ENCODE peak calls at places on chromosomes 16 and 17, in seven cellular contexts. N is cardiac muscle cell, G is AG09319, D is foreskin fibroblast, K is Calu3, R is body of pancreas, C is ascending aorta. Y is an unnamed sample.

GRCh38 chr17:63837480-63837879 is 5.0 kb downstream of the SMARCD2 start:
- DNase-seq in G (no peak), D (no peak), K (no peak), C (no peak), N (no peak), R (no peak), Y (no peak)

GRCh38 chr17:74866198-74866835 is 6.5 kb downstream of the FDXR start:
- DNase-seq in G (no peak), D (no peak), R (no peak), C (no peak), K (no peak), N (no peak), Y (no peak)

GRCh38 chr16:73172621-73173312 is 124.8 kb upstream of the ZFHX3 start:
- DNase-seq in D (peak), C (no peak), N (peak), G (peak), K (peak), R (peak), Y (peak)

GRCh38 chr16:180101-180920 is at the start of gene HBQ1:
- DNase-seq in D (no peak), G (no peak), K (no peak), R (no peak), C (no peak), N (peak), Y (no peak)

GRCh38 chr17:55783684-55784245 is 32.9 kb downstream of the PCTP start:
- DNase-seq in K (no peak), G (peak), N (no peak), C (no peak), D (peak), R (peak), Y (peak)

GRCh38 chr17:76166168-76166567 is 25.1 kb upstream of the FOXJ1 start:
- DNase-seq in R (no peak), C (no peak), K (no peak), G (no peak), D (peak), N (no peak), Y (peak)

GRCh38 chr16:4917117-4917516 is 19.8 kb downstream of the PPL start:
- DNase-seq in D (peak), C (no peak), K (no peak), N (no peak), R (no peak), G (peak), Y (no peak)

GRCh38 chr17:66301864-66302741 is at the start of gene PRKCA:
- DNase-seq in G (peak), R (peak), N (peak), C (no peak), D (peak), K (peak), Y (peak)

GRCh38 chr16:48318630-48319029 is 66.6 kb downstream of the SIAH1 start:
- DNase-seq in N (no peak), C (no peak), G (no peak), D (peak), K (no peak), R (no peak), Y (no peak)

GRCh38 chr17:51056813-51057510 is 63.7 kb downstream of the SPAG9 start:
- DNase-seq in N (peak), G (peak), R (peak), C (no peak), K (peak), D (peak), Y (peak)

GRCh38 chr16:89200850-89201466 is 621 bp upstream of the SLC22A31 start:
- DNase-seq in N (no peak), C (no peak), G (no peak), D (no peak), R (no peak), K (no peak), Y (no peak)
- TF ChIP-seq CTCF in N (no peak), C (no peak), G (no peak), D (no peak), R (no peak), K (no peak), Y (no peak)

DNA sequence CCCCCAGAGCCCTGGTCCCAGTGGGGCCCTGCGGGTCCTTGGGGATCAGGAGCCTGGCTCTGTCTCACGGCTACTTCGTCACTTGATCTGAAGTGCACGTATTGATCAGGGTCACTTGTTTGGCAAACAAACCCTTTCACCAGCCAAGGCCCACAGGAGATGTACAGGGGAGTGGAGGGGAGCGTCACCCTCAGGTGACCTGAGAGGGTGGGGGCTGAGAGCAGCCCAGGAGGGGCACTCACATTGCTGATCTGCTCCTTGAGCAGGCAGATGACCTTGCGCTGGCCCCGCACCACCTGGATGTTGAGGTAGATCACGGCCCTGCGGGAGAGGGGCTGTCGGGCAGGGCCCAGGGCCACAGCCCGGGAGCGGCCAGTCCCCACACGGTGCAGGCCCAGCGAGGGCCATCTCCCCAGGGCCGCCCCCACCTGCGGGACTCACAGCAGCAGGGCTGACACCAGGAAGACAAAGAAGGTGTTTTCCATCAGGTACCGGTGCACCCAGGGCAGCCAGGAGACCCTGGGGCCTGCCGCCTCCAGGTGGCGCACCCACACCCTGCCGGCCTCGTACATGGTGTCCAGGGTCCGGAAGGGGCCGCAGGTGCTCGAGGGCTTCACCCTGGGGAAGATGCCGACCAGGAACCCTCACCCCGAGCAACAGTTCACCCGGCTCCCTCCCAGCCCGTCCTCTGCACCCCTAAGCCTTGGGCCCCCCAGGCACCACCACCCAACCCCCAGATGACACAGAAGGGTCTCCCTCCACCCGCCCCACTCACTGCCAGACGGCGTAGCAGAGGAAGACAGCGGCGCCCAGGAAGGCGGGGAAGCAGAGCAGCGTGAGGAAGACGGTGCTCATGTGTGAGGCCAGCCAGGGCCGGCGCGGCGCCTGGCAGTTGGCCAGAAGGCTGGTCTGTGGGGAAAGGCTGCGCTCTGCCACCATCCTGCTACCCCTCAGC is 11.3 kb downstream of the TMC6 start:
- DNase-seq in C (no peak), D (no peak), G (no peak), R (peak), N (peak), K (peak), Y (no peak)
- TF ChIP-seq CTCF in C (peak), D (peak), G (peak), R (peak), N (peak), K (peak), Y (no peak)

GRCh38 chr16:25941800-25942558 is 250.2 kb downstream of the HS3ST4 start:
- DNase-seq in R (no peak), D (no peak), G (no peak), K (no peak), C (no peak), N (no peak), Y (no peak)
- TF ChIP-seq CTCF in R (no peak), D (no peak), G (no peak), K (no peak), C (no peak), N (no peak), Y (no peak)

GRCh38 chr16:81315271-81316175 is 761 bp downstream of the GAN start:
- DNase-seq in R (peak), D (peak), N (peak), G (no peak), C (no peak), K (peak), Y (peak)
- TF ChIP-seq CTCF in R (no peak), D (no peak), N (peak), G (no peak), C (no peak), K (no peak), Y (no peak)

GRCh38 chr17:35537569-35538209 is at the start of gene SLFN12L:
- DNase-seq in G (no peak), K (no peak), N (no peak), D (no peak), R (no peak), C (no peak), Y (no peak)

GRCh38 chr17:35536664-35537160 is 766 bp downstream of the SLFN12L start:
- DNase-seq in G (no peak), K (no peak), C (no peak), D (no peak), R (no peak), N (no peak), Y (no peak)

GRCh38 chr17:35540589-35541404 is 3.3 kb upstream of the SLFN12L start:
- DNase-seq in N (no peak), R (no peak), C (no peak), D (no peak), K (no peak), G (no peak), Y (peak)

GRCh38 chr17:35541434-35541833 is 4.0 kb upstream of the SLFN12L start:
- DNase-seq in N (no peak), D (no peak), C (no peak), G (no peak), K (no peak), R (no peak), Y (no peak)

DNA sequence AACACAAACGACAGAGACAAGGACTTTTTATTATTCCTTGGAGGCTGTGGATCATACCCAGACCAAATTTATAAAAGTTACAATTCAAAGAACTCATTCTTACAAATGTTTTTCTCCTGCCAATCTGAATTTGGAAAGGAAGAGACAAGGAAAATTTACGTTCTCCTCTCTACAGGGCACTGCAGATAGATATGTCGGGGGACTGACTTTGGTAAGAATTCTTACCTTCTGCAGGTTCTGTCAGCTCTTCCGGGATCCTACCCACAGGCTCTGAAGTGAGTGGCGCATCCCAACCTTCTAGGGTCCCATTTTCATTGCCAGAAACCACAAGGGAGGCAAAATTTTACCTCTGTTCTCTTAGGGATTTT is 2.2 kb upstream of the SLFN12L start:
- DNase-seq in K (no peak), N (no peak), R (no peak), D (no peak), C (no peak), G (no peak), Y (no peak)
- TF ChIP-seq CTCF in K (peak), N (no peak), R (no peak), D (no peak), C (no peak), G (no peak), Y (no peak)

GRCh38 chr17:77420476-77420803 is 279.7 kb downstream of the SEC14L1 start:
- DNase-seq in D (no peak), R (no peak), K (no peak), N (no peak), C (no peak), G (no peak), Y (no peak)

GRCh38 chr17:77419547-77420475 is 279.0 kb downstream of the SEC14L1 start:
- DNase-seq in C (no peak), R (no peak), G (no peak), K (no peak), D (peak), N (peak), Y (no peak)

GRCh38 chr17:77421635-77421982 is 280.8 kb downstream of the SEC14L1 start:
- DNase-seq in C (no peak), K (no peak), D (no peak), G (no peak), N (no peak), R (no peak), Y (no peak)

GRCh38 chr17:77422104-77422782 is 281.5 kb downstream of the SEC14L1 start:
- DNase-seq in C (no peak), K (no peak), R (no peak), N (no peak), D (no peak), G (no peak), Y (no peak)

DNA sequence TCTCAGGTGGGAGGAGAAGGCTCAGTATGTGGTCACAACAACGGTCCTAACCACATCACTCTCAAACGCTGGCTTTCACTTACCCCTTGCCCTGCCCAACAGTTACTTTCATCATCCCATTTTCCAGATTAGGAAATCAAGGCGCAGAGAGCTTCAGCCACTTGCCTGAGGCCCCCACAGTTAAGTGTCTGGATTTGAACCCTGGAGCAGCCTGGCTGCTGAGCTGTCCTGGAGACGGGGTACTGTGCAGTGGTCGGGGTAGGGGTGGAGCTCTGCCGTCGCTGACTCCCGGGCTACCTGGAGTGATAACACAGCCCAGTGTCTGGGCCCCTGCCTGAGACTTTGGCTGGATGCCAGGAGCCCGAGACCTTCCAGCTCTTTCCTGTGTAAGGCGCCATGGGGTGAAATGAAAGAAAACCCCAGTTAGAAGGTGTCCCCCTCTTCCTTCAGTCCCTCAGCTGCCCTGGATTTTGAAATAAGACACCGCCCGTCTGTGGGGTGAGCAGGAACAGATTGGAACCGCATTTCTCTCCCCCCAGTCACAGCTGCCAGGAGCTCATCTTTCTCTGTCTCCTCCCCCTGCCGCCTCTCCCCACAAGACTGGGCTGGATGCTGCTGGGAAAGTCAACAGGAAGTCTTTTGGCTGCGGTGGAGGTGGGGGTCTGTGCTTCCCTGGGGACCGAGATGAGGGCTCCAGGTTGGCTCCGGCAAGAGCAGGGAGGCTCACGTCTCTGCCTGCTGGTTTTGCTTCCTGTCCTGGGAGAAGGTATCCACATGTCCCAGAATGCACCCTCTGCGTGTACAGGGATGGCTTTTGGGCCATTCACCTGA is 280.2 kb downstream of the SEC14L1 start:
- DNase-seq in C (no peak), D (peak), R (no peak), G (peak), N (peak), K (no peak), Y (peak)
- TF ChIP-seq CTCF in C (no peak), D (no peak), R (no peak), G (no peak), N (no peak), K (no peak), Y (no peak)

DNA sequence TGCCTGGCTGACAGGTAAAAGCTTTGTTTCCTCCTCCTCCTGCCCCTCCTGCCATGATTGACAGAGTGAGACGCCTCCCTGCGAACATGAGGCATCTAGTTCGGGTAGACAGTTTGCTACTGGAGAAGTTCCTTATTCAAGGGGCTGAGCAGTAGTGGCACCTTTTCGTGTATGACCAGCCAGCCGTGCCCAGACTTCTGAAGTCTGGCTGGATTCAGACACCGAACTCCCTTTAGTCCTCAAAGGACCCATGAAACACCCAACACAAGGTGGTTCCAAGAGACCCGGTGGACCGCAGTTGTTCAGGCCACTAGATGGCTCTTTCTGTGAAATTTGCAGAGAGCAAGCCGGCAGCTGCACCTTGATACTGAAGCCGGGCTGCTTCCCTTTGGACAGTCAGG is 192.8 kb downstream of the XYLT1 start:
- DNase-seq in C (no peak), N (peak), G (no peak), D (no peak), R (peak), K (peak), Y (peak)
- TF ChIP-seq CTCF in C (peak), N (peak), G (peak), D (peak), R (peak), K (peak), Y (no peak)

GRCh38 chr16:86771506-86772230 is 193.3 kb downstream of the FOXL1 start:
- DNase-seq in C (no peak), K (no peak), G (no peak), R (no peak), D (no peak), N (no peak), Y (no peak)

GRCh38 chr16:86768999-86769398 is 190.7 kb downstream of the FOXL1 start:
- DNase-seq in G (no peak), D (peak), C (no peak), N (no peak), K (peak), R (no peak), Y (no peak)

GRCh38 chr16:86766700-86767099 is 188.4 kb downstream of the FOXL1 start:
- DNase-seq in C (no peak), D (no peak), R (no peak), K (no peak), G (no peak), N (no peak), Y (no peak)

GRCh38 chr16:86765389-86766026 is 187.2 kb downstream of the FOXL1 start:
- DNase-seq in G (no peak), R (no peak), K (no peak), C (no peak), N (no peak), D (no peak), Y (no peak)

DNA sequence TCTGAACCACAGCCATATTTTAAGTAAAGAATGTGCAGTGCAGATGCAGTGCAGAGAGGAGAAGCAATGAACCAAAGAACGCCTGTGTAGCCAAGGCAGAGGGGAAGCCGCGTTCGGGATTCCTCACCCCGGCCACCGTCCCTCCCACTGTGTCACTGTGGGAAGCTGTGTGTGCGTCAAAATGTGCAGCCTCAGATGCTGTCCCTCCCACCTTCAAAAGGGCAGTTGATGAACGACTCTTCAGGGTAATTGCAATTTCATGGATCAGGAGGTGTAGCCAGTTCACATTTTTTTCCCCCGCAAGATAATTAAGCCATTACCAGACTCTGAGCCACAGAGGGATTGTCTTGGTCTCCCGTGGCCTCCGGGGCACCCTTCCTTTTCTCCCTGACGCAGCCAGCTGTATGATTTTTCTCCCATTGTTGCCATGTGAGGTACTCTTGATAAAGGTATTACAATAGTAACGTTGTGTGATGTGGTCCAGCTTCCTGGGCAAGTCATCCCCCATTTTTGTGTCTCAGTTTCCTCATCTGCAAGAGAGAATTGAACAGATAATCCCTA is 190.0 kb downstream of the FOXL1 start:
- DNase-seq in K (no peak), D (no peak), R (no peak), G (no peak), N (no peak), C (no peak), Y (no peak)
- TF ChIP-seq CTCF in K (no peak), D (no peak), R (no peak), G (no peak), N (no peak), C (no peak), Y (no peak)

GRCh38 chr16:80323187-80323807 is 217.5 kb upstream of the DYNLRB2 start:
- DNase-seq in D (no peak), N (no peak), C (no peak), K (no peak), G (no peak), R (no peak), Y (no peak)

GRCh38 chr16:80317132-80318098 is 223.4 kb upstream of the DYNLRB2 start:
- DNase-seq in D (no peak), N (peak), C (no peak), R (no peak), K (no peak), G (no peak), Y (no peak)

GRCh38 chr16:80323808-80324195 is 217.0 kb upstream of the DYNLRB2 start:
- DNase-seq in C (no peak), D (no peak), N (no peak), K (no peak), R (no peak), G (no peak), Y (no peak)

GRCh38 chr16:80318107-80318506 is 222.7 kb upstream of the DYNLRB2 start:
- DNase-seq in D (no peak), K (no peak), N (no peak), R (no peak), G (no peak), C (no peak), Y (no peak)

DNA sequence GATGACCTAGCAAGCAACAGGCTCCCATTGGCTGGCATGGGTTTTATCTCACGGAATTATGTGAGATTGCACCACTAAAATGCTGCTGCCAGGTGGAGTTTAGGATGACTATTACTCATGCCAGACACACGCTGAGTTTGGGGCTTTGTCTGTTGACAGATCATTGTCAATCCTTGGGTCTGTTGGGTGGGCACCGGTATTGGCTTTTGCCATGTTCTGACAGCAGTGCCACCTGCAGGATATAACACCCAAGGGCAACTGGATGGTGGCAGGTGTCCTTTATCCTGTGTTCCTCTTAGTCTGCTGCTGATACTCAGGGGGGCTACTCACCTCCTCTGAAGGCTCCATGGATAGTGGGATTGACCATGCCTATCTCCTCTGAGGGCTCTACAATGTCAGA is 221.6 kb upstream of the DYNLRB2 start:
- DNase-seq in C (no peak), G (no peak), K (no peak), D (no peak), N (no peak), R (no peak), Y (no peak)
- TF ChIP-seq CTCF in C (no peak), G (no peak), K (peak), D (no peak), N (no peak), R (no peak), Y (no peak)